ENCODE peak calls at places on chromosomes 12 and 14, in four cellular contexts. One of them, this sample, is unnamed.

GRCh38 chr14:92225731-92226130 is 97.2 kb upstream of the SLC24A4 start:
- DNase-seq in WERI-Rb-1: no peak
- DNase-seq in AG04450: no peak
- DNase-seq in GM04503: no peak
- DNase-seq in this sample: no peak

GRCh38 chr14:91112172-91112571 is 1.7 kb upstream of the DGLUCY start:
- DNase-seq in AG04450: no peak
- DNase-seq in GM04503: no peak
- DNase-seq in WERI-Rb-1: no peak
- DNase-seq in this sample: no peak

GRCh38 chr12:121110211-121110940 is 22.3 kb upstream of the P2RX7 start:
- DNase-seq in AG04450: peak
- DNase-seq in GM04503: peak
- DNase-seq in WERI-Rb-1: peak
- DNase-seq in this sample: peak

GRCh38 chr12:27619308-27619707 is 76.9 kb upstream of the REP15 start:
- DNase-seq in WERI-Rb-1: no peak
- DNase-seq in GM04503: peak
- DNase-seq in AG04450: peak
- DNase-seq in this sample: no peak

GRCh38 chr12:2944401-2945047 is 14.7 kb upstream of the TEAD4 start:
- DNase-seq in WERI-Rb-1: peak
- DNase-seq in GM04503: no peak
- DNase-seq in AG04450: no peak
- DNase-seq in this sample: peak

GRCh38 chr12:130286041-130286440 is 51.6 kb upstream of the PIWIL1 start:
- DNase-seq in GM04503: no peak
- DNase-seq in AG04450: no peak
- DNase-seq in WERI-Rb-1: peak
- DNase-seq in this sample: peak

GRCh38 chr12:4763549-4763948 is 43.3 kb downstream of the GALNT8 start:
- DNase-seq in GM04503: no peak
- DNase-seq in AG04450: no peak
- DNase-seq in WERI-Rb-1: peak
- DNase-seq in this sample: peak

GRCh38 chr12:15996254-15996653 is 85.1 kb downstream of the DERA start:
- DNase-seq in AG04450: no peak
- DNase-seq in WERI-Rb-1: peak
- DNase-seq in GM04503: no peak
- DNase-seq in this sample: no peak

GRCh38 chr12:47616440-47616839 is 89.4 kb downstream of the RPAP3 start:
- DNase-seq in GM04503: no peak
- DNase-seq in WERI-Rb-1: no peak
- DNase-seq in AG04450: no peak
- DNase-seq in this sample: no peak

GRCh38 chr14:77302926-77303325 is 17.8 kb downstream of the POMT2 start:
- DNase-seq in WERI-Rb-1: no peak
- DNase-seq in GM04503: no peak
- DNase-seq in AG04450: no peak
- DNase-seq in this sample: no peak

GRCh38 chr12:122088181-122088810 is 9.7 kb downstream of the MLXIP start:
- DNase-seq in WERI-Rb-1: no peak
- DNase-seq in GM04503: no peak
- DNase-seq in AG04450: no peak
- DNase-seq in this sample: peak

GRCh38 chr14:105425823-105426247 is 6.2 kb downstream of the MTA1 start:
- DNase-seq in AG04450: no peak
- DNase-seq in GM04503: no peak
- DNase-seq in WERI-Rb-1: no peak
- DNase-seq in this sample: no peak

GRCh38 chr12:27319394-27319793 is 13.2 kb upstream of the BMAL2 start:
- DNase-seq in AG04450: no peak
- DNase-seq in GM04503: peak
- DNase-seq in WERI-Rb-1: no peak
- DNase-seq in this sample: no peak

GRCh38 chr12:20044836-20045235 is 323.5 kb upstream of the PDE3A start:
- DNase-seq in WERI-Rb-1: no peak
- DNase-seq in GM04503: peak
- DNase-seq in AG04450: peak
- DNase-seq in this sample: no peak

GRCh38 chr14:94907626-94908261 is 137.8 kb upstream of the GSC start:
- DNase-seq in AG04450: no peak
- DNase-seq in WERI-Rb-1: no peak
- DNase-seq in GM04503: no peak
- DNase-seq in this sample: no peak

GRCh38 chr14:105889666-105890473 is 363.5 kb downstream of the TMEM121 start:
- DNase-seq in GM04503: no peak
- DNase-seq in WERI-Rb-1: no peak
- DNase-seq in AG04450: no peak
- DNase-seq in this sample: no peak

GRCh38 chr12:120581998-120582397 is 796 bp upstream of the POP5 start:
- DNase-seq in WERI-Rb-1: no peak
- DNase-seq in GM04503: no peak
- DNase-seq in AG04450: no peak
- DNase-seq in this sample: no peak

GRCh38 chr12:55653031-55653430 is 16.3 kb downstream of the OR10P1 start:
- DNase-seq in WERI-Rb-1: no peak
- DNase-seq in AG04450: no peak
- DNase-seq in GM04503: no peak
- DNase-seq in this sample: no peak

GRCh38 chr12:70288817-70289216 is 45.6 kb downstream of the CNOT2 start:
- DNase-seq in WERI-Rb-1: no peak
- DNase-seq in GM04503: no peak
- DNase-seq in AG04450: no peak
- DNase-seq in this sample: no peak

GRCh38 chr12:94101902-94102660 is 46.3 kb upstream of the PLXNC1 start:
- DNase-seq in WERI-Rb-1: peak
- DNase-seq in AG04450: peak
- DNase-seq in GM04503: peak
- DNase-seq in this sample: peak

GRCh38 chr14:87178277-87178676 is 814.7 kb downstream of the GALC start:
- DNase-seq in AG04450: no peak
- DNase-seq in GM04503: no peak
- DNase-seq in WERI-Rb-1: no peak
- DNase-seq in this sample: no peak

GRCh38 chr12:111056618-111057521 is 136.5 kb upstream of the MYL2 start:
- DNase-seq in GM04503: no peak
- DNase-seq in WERI-Rb-1: no peak
- DNase-seq in AG04450: no peak
- DNase-seq in this sample: no peak

GRCh38 chr12:69406217-69406616 is 46.7 kb downstream of the YEATS4 start:
- DNase-seq in GM04503: no peak
- DNase-seq in WERI-Rb-1: no peak
- DNase-seq in AG04450: no peak
- DNase-seq in this sample: no peak

GRCh38 chr12:112321277-112321676 is 61.0 kb downstream of the HECTD4 start:
- DNase-seq in AG04450: no peak
- DNase-seq in WERI-Rb-1: no peak
- DNase-seq in GM04503: no peak
- DNase-seq in this sample: no peak

GRCh38 chr12:121538699-121539061 is 42.1 kb downstream of the KDM2B start:
- DNase-seq in AG04450: no peak
- DNase-seq in WERI-Rb-1: peak
- DNase-seq in GM04503: no peak
- DNase-seq in this sample: no peak

GRCh38 chr14:61566537-61567225 is 128.6 kb upstream of the HIF1A start:
- DNase-seq in GM04503: no peak
- DNase-seq in AG04450: no peak
- DNase-seq in WERI-Rb-1: no peak
- DNase-seq in this sample: no peak

GRCh38 chr12:48998497-48999353 is 450 bp downstream of the DDN start:
- DNase-seq in AG04450: no peak
- DNase-seq in GM04503: no peak
- DNase-seq in WERI-Rb-1: no peak
- DNase-seq in this sample: peak

GRCh38 chr12:62922539-62922938 is 12.4 kb downstream of the PPM1H start:
- DNase-seq in AG04450: no peak
- DNase-seq in WERI-Rb-1: no peak
- DNase-seq in GM04503: no peak
- DNase-seq in this sample: no peak

GRCh38 chr12:26712892-26713291 is 120.1 kb downstream of the ITPR2 start:
- DNase-seq in WERI-Rb-1: no peak
- DNase-seq in GM04503: no peak
- DNase-seq in AG04450: no peak
- DNase-seq in this sample: no peak

GRCh38 chr14:50347521-50347920 is 35.4 kb downstream of the DMAC2L start:
- DNase-seq in GM04503: no peak
- DNase-seq in WERI-Rb-1: no peak
- DNase-seq in AG04450: no peak
- DNase-seq in this sample: no peak

GRCh38 chr12:12221560-12221959 is 45.3 kb downstream of the LRP6 start:
- DNase-seq in WERI-Rb-1: no peak
- DNase-seq in AG04450: no peak
- DNase-seq in GM04503: no peak
- DNase-seq in this sample: no peak

GRCh38 chr12:48536602-48537001 is 11.2 kb downstream of the OR8S1 start:
- DNase-seq in WERI-Rb-1: no peak
- DNase-seq in AG04450: no peak
- DNase-seq in GM04503: no peak
- DNase-seq in this sample: no peak

GRCh38 chr12:21891763-21892217 is 49.4 kb downstream of the ABCC9 start:
- DNase-seq in WERI-Rb-1: no peak
- DNase-seq in GM04503: no peak
- DNase-seq in AG04450: no peak
- DNase-seq in this sample: no peak

GRCh38 chr12:111429760-111430417 is 24.2 kb downstream of the SH2B3 start:
- DNase-seq in GM04503: no peak
- DNase-seq in WERI-Rb-1: no peak
- DNase-seq in AG04450: no peak
- DNase-seq in this sample: no peak

GRCh38 chr12:69821441-69822204 is 3.4 kb upstream of the MYRFL start:
- DNase-seq in GM04503: no peak
- DNase-seq in AG04450: peak
- DNase-seq in WERI-Rb-1: no peak
- DNase-seq in this sample: no peak

GRCh38 chr12:50507474-50507838 is 2.7 kb downstream of the DIP2B start:
- DNase-seq in WERI-Rb-1: no peak
- DNase-seq in GM04503: no peak
- DNase-seq in AG04450: no peak
- DNase-seq in this sample: no peak

GRCh38 chr12:113299619-113300237 is 35.2 kb downstream of the SLC8B1 start:
- DNase-seq in GM04503: peak
- DNase-seq in AG04450: peak
- DNase-seq in WERI-Rb-1: peak
- DNase-seq in this sample: no peak

GRCh38 chr12:119668315-119668651 is 350 bp downstream of the PRKAB1 start:
- DNase-seq in GM04503: no peak
- DNase-seq in WERI-Rb-1: no peak
- DNase-seq in AG04450: no peak
- DNase-seq in this sample: no peak

GRCh38 chr12:32698285-32698684 is 19.2 kb downstream of the DNM1L start:
- DNase-seq in GM04503: no peak
- DNase-seq in WERI-Rb-1: peak
- DNase-seq in AG04450: no peak
- DNase-seq in this sample: no peak